ENCODE peak calls at places on chromosomes 4 and X, in nine cellular contexts. M, H, F, Q, O, E, X, Z and V are unnamed samples.

GRCh38 chr4:147447820-147448219 is 33.1 kb upstream of the EDNRA start:
- DNase-seq in O (no peak), Q (no peak), Z (no peak), F (peak; percentile 32), X (no peak), H (no peak), E (no peak), M (no peak), V (no peak)

GRCh38 chr4:21948347-21949072 is at the start of gene KCNIP4:
- DNase-seq in Z (peak; percentile 39), X (no peak), M (peak; percentile 32), H (no peak), E (peak; percentile 28), Q (peak; percentile 66), F (no peak), O (no peak), V (no peak)

GRCh38 chr4:139129206-139129605 is 47.8 kb downstream of the ELF2 start:
- DNase-seq in Q (no peak), F (peak; percentile 39), Z (no peak), M (peak; percentile 35), O (no peak), H (no peak), E (no peak), X (no peak), V (no peak)

GRCh38 chrX:113833096-113833495 is 750.8 kb upstream of the HTR2C start:
- DNase-seq in Z (no peak), O (no peak), E (no peak), X (no peak), F (no peak), M (no peak), H (no peak), Q (no peak), V (no peak)

GRCh38 chr4:102815981-102816380 is 11.4 kb downstream of the UBE2D3 start:
- DNase-seq in M (peak; percentile 94), Z (no peak), H (no peak), O (no peak), X (no peak), E (peak; percentile 74), Q (no peak), F (peak; percentile 79), V (no peak)

GRCh38 chr4:3784469-3785291 is 18.5 kb downstream of the ADRA2C start:
- DNase-seq in E (peak; percentile 15), Q (no peak), F (no peak), H (no peak), Z (no peak), M (no peak), X (no peak), O (peak; percentile 18), V (no peak)

GRCh38 chr4:44771789-44772188 is 45.4 kb upstream of the GNPDA2 start:
- DNase-seq in M (no peak), Q (no peak), O (no peak), Z (no peak), F (no peak), X (no peak), E (no peak), H (no peak), V (no peak)

GRCh38 chr4:7379161-7379560 is 55.6 kb downstream of the PSAPL1 start:
- DNase-seq in M (no peak), X (no peak), Q (peak; percentile 37), Z (no peak), H (no peak), E (no peak), F (no peak), O (no peak), V (no peak)

GRCh38 chr4:183659919-183660318 is 826 bp downstream of the TRAPPC11 start:
- DNase-seq in E (peak; percentile 7), X (no peak), Q (no peak), H (no peak), O (peak; percentile 25), F (peak; percentile 2), M (peak; percentile 25), Z (no peak), V (no peak)

GRCh38 chr4:77155631-77156345 is 1.2 kb upstream of the CCNG2 start:
- DNase-seq in M (no peak), Q (no peak), X (no peak), O (peak; percentile 86), F (no peak), Z (no peak), H (no peak), E (no peak), V (no peak)

GRCh38 chr4:184506527-184507121 is 32.3 kb upstream of the IRF2 start:
- DNase-seq in Q (no peak), M (peak; percentile 24), O (no peak), E (peak; percentile 21), F (peak; percentile 20), Z (no peak), X (no peak), H (no peak), V (no peak)

GRCh38 chrX:35625714-35626113 is 172.4 kb upstream of the MAGEB16 start:
- DNase-seq in O (no peak), Z (no peak), M (no peak), F (no peak), Q (no peak), H (no peak), X (no peak), E (no peak), V (no peak)

GRCh38 chrX:9867753-9868152 is 81.5 kb downstream of the SHROOM2 start:
- DNase-seq in H (no peak), Q (no peak), Z (no peak), E (no peak), O (no peak), X (no peak), F (no peak), M (no peak), V (no peak)

GRCh38 chrX:18574591-18574990 is 97.3 kb downstream of the RS1 start:
- DNase-seq in H (peak; percentile 56), F (peak; percentile 53), M (peak; percentile 58), Q (no peak), E (peak; percentile 80), X (no peak), O (no peak), Z (no peak), V (no peak)

GRCh38 chr4:160510925-160511324 is 1408.0 kb downstream of the RAPGEF2 start:
- DNase-seq in X (no peak), O (no peak), E (no peak), Z (no peak), H (no peak), Q (no peak), M (peak; percentile 78), F (peak; percentile 47), V (no peak)

GRCh38 chr4:66785479-66785878 is 759.8 kb downstream of the CENPC start:
- DNase-seq in Q (no peak), M (no peak), O (no peak), H (no peak), Z (no peak), E (no peak), X (no peak), F (no peak), V (no peak)

GRCh38 chr4:113645771-113646455 is 115.6 kb downstream of the CAMK2D start:
- DNase-seq in E (peak; percentile 30), X (peak; percentile 63), Q (no peak), M (peak; percentile 56), H (no peak), O (peak; percentile 74), Z (no peak), F (peak; percentile 89), V (no peak)

GRCh38 chr4:7767966-7768365 is 171.7 kb downstream of the AFAP1 start:
- DNase-seq in Q (no peak), Z (no peak), H (no peak), E (no peak), X (no peak), O (no peak), M (no peak), F (no peak), V (no peak)

GRCh38 chrX:43559643-43560042 is 96.5 kb upstream of the MAOA start:
- DNase-seq in Q (no peak), Z (peak; percentile 26), F (peak; percentile 67), X (peak; percentile 40), H (peak; percentile 19), O (peak; percentile 7), E (peak; percentile 48), M (peak; percentile 12), V (no peak)

GRCh38 chr4:83560523-83560922 is 24.6 kb downstream of the GPAT3 start:
- DNase-seq in H (no peak), F (no peak), Q (no peak), E (no peak), M (no peak), Z (no peak), X (no peak), O (no peak), V (no peak)

GRCh38 chrX:97672608-97673007 is 788.9 kb downstream of the RPA4 start:
- DNase-seq in H (no peak), X (no peak), E (no peak), M (no peak), Q (no peak), F (no peak), Z (no peak), O (peak; percentile 79), V (no peak)

GRCh38 chr4:2443986-2444740 is 24.7 kb upstream of the RNF4 start:
- DNase-seq in X (no peak), O (no peak), H (no peak), Q (no peak), Z (no peak), F (no peak), E (no peak), M (no peak), V (no peak)

GRCh38 chrX:35244088-35244741 is 301.6 kb downstream of the FAM47B start:
- DNase-seq in Z (no peak), M (no peak), F (no peak), E (no peak), X (no peak), Q (peak; percentile 37), O (no peak), H (no peak), V (no peak)

GRCh38 chrX:1052021-1052420 is 160.4 kb downstream of the CRLF2 start:
- DNase-seq in E (no peak), H (no peak), F (no peak), Z (no peak), O (no peak), X (no peak), Q (no peak), M (no peak), V (no peak)

GRCh38 chr4:146095091-146095690 is 80.3 kb upstream of the LSM6 start:
- DNase-seq in F (peak; percentile 84), M (peak; percentile 70), X (no peak), H (peak; percentile 78), O (peak; percentile 65), Z (peak; percentile 31), Q (no peak), E (peak; percentile 66), V (peak; percentile 80)

GRCh38 chr4:16897991-16898827 is at the start of gene LDB2:
- DNase-seq in F (no peak), Q (no peak), H (peak; percentile 72), E (no peak), M (peak; percentile 72), Z (peak; percentile 41), X (peak; percentile 45), O (no peak), V (no peak)

GRCh38 chrX:29071525-29071924 is 484.3 kb downstream of the IL1RAPL1 start:
- DNase-seq in O (no peak), E (no peak), Q (no peak), X (no peak), Z (no peak), H (no peak), F (no peak), M (no peak), V (no peak)

GRCh38 chr4:132982151-132982550 is 166.9 kb upstream of the PCDH10 start:
- DNase-seq in F (no peak), X (no peak), H (no peak), E (no peak), Z (no peak), O (no peak), M (peak; percentile 29), Q (no peak), V (no peak)

GRCh38 chr4:144288011-144288903 is 147.7 kb upstream of the GYPA start:
- DNase-seq in H (no peak), M (no peak), O (no peak), Q (no peak), Z (no peak), F (no peak), E (no peak), X (no peak), V (no peak)

GRCh38 chrX:115582871-115583729 is 22.1 kb downstream of the PLS3 start:
- DNase-seq in X (no peak), Z (no peak), M (peak; percentile 66), H (no peak), F (peak; percentile 43), O (no peak), E (peak; percentile 30), Q (no peak), V (no peak)

GRCh38 chr4:125198916-125199315 is 115.8 kb upstream of the FAT4 start:
- DNase-seq in X (no peak), Z (no peak), O (peak; percentile 36), H (no peak), E (no peak), M (peak; percentile 77), Q (no peak), F (peak; percentile 48), V (no peak)